ENCODE peak calls at places on chromosomes 4 and X, in four cellular contexts. F, T, N and D are unnamed samples.

GRCh38 chr4:64539234-64539849 is 130.1 kb upstream of the TECRL start:
- DNase-seq in N (peak; percentile 45), F (peak; percentile 43), T (no peak), D (peak; percentile 49)

GRCh38 chr4:165814256-165815010 is 58.6 kb upstream of the TLL1 start:
- DNase-seq in F (no peak), T (no peak), N (no peak), D (no peak)

GRCh38 chrX:123731987-123732678 is 719 bp downstream of the THOC2 start:
- DNase-seq in F (no peak), T (no peak), N (peak; percentile 28), D (no peak)

GRCh38 chr4:18722748-18723191 is 701.2 kb upstream of the LCORL start:
- DNase-seq in T (no peak), F (no peak), N (no peak), D (no peak)

GRCh38 chr4:170281027-170281426 is 191.3 kb upstream of the AADAT start:
- DNase-seq in F (no peak), T (no peak), N (no peak), D (no peak)

GRCh38 chr4:26028793-26029511 is 114.9 kb downstream of the SMIM20 start:
- DNase-seq in N (peak; percentile 76), F (peak; percentile 95), T (peak; percentile 47), D (peak; percentile 46)

GRCh38 chr4:24211821-24212220 is 322.0 kb upstream of the PPARGC1A start:
- DNase-seq in N (no peak), T (no peak), F (no peak), D (no peak)

GRCh38 chr4:153603258-153603657 is 80.8 kb upstream of the TLR2 start:
- DNase-seq in N (no peak), F (no peak), T (no peak), D (no peak)

GRCh38 chr4:124806403-124806802 is 93.9 kb upstream of the ANKRD50 start:
- DNase-seq in N (no peak), T (no peak), F (no peak), D (no peak)

GRCh38 chr4:158750379-158750778 is 18.4 kb upstream of the FNIP2 start:
- DNase-seq in F (no peak), T (no peak), N (no peak), D (no peak)

GRCh38 chr4:601612-602558 is 23.5 kb upstream of the PDE6B start:
- DNase-seq in F (no peak), N (no peak), T (no peak), D (no peak)
- H3K27me3 ChIP-seq in F (no peaks in the 10 kb centered on the region), N (no peaks in the 10 kb centered on the region), T (no peaks in the 10 kb centered on the region), D (no peaks in the 10 kb centered on the region)

GRCh38 chrX:151984328-151984727 is 9.9 kb upstream of the GABRE start:
- DNase-seq in F (no peak), T (no peak), N (no peak), D (no peak)

GRCh38 chrX:151985955-151986354 is 11.5 kb upstream of the GABRE start:
- DNase-seq in N (no peak), T (no peak), F (no peak), D (no peak)

GRCh38 chrX:151983186-151983585 is 8.7 kb upstream of the GABRE start:
- DNase-seq in F (no peak), T (no peak), N (no peak), D (no peak)

GRCh38 chrX:151985531-151985930 is 11.1 kb upstream of the GABRE start:
- DNase-seq in T (no peak), F (no peak), N (no peak), D (no peak)

GRCh38 chrX:151984891-151985290 is 10.4 kb upstream of the GABRE start:
- DNase-seq in F (no peak), N (no peak), T (no peak), D (no peak)
- H3K4me1 ChIP-seq in F (no peaks in the 10 kb centered on the region), N (no peaks in the 10 kb centered on the region), T (no peaks in the 10 kb centered on the region), D (no peaks in the 10 kb centered on the region)

GRCh38 chr4:16050669-16051068 is 33.2 kb downstream of the PROM1 start:
- DNase-seq in N (no peak), F (no peak), T (no peak), D (no peak)
- H3K27me3 ChIP-seq in N (no peaks in the 10 kb centered on the region), F (no peaks in the 10 kb centered on the region), T (no peaks in the 10 kb centered on the region), D (peaks cover 3% of the 10 kb centered on the region)

GRCh38 chrX:48918303-48918643 is 551 bp downstream of the PIM2 start:
- DNase-seq in N (no peak), F (no peak), T (no peak), D (no peak)

GRCh38 chrX:48917139-48917980 is 1.5 kb downstream of the PIM2 start:
- DNase-seq in F (peak; percentile 93), N (peak; percentile 91), T (peak; percentile 92), D (peak; percentile 85)

GRCh38 chrX:48913605-48914366 is 2.3 kb upstream of the SLC35A2 start:
- DNase-seq in F (no peak), N (no peak), T (no peak), D (no peak)

GRCh38 chrX:48911407-48912182 is at the start of gene SLC35A2:
- DNase-seq in N (peak; percentile 88), T (peak; percentile 90), F (peak; percentile 86), D (peak; percentile 80)

DNA sequence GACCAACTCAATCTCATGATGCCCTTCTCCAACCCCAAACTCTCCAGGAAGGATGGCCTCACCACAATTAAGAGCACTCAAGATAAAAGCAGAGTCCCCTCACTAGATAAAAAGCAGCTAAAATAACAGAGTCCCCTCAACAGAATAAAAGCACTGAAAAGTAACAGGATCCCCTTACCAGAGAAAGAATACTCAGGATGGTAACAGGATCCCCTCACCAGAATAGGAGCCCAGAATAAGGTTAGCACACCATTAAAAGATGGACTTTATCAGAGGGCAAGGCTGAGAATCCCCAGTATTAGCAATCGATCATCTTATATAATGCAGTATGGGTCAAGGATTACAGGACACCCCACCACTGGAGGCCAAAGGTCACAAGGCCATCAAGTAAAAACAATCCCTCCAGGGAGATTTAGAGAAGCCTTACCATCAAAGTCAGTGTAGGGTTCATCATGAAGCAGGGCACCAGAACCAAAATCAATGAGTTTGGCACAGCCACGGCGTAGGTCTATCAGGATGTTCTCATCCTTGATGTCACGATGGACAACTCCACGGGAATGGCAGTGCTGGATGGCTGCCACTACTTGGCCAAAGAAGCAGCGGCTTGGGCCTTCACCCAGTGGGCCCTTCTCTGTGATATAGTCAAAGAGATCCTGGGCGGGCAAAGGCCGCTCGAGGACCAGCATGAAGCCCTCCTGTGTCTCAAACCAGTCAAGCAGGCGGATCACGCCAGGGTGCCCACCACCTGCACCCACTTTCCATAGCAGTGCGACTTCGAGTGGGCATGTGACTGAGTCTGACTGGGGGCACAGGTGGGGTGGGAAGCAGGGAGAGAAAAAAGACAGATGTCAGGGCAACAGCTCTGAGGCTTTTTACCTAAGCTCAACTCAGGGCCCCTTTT is 3.4 kb upstream of the SLC35A2 start:
- DNase-seq in N (no peak), T (no peak), F (no peak), D (no peak)
- H3K4me1 ChIP-seq in N (peaks cover 2% of the 10 kb centered on the region), T (peaks cover 60% of the 10 kb centered on the region), F (peaks cover 1% of the 10 kb centered on the region), D (no peaks in the 10 kb centered on the region)

DNA sequence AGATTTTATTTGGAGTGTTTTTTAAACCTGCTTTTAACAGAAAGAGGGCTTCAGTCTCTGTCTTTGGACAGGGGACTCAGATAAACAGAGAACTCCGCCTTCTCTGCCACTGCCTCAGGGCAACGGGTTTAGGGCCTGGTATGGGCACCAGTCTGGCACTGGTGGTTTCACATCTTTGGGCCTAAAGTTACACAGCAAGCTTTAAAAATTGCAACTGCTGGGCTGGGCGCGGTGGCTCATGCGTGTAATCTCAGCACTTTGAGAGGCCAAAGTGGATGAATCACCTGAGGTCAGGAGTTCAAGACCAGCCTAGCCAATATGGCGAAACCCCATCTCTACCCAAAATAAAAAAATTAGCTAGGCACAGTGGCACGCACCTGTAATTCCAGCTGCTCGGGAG is 10.3 kb upstream of the NAT8L start:
- DNase-seq in T (no peak), N (no peak), F (no peak), D (no peak)
- H3K27me3 ChIP-seq in T (no peaks in the 10 kb centered on the region), N (peaks cover 21% of the 10 kb centered on the region), F (no peaks in the 10 kb centered on the region), D (peaks cover 13% of the 10 kb centered on the region)

GRCh38 chr4:3301450-3302163 is 8.8 kb downstream of the RGS12 start:
- DNase-seq in N (no peak), T (peak; percentile 47), F (no peak), D (no peak)
- H3K4me1 ChIP-seq in N (peaks cover 42% of the 10 kb centered on the region), T (peaks cover 55% of the 10 kb centered on the region), F (no peaks in the 10 kb centered on the region), D (no peaks in the 10 kb centered on the region)

GRCh38 chrX:107355533-107355932 is 93.9 kb upstream of the FRMPD3 start:
- DNase-seq in T (no peak), N (no peak), F (peak; percentile 59), D (no peak)
- H3K27me3 ChIP-seq in T (no peaks in the 10 kb centered on the region), N (no peaks in the 10 kb centered on the region), F (peaks cover 4% of the 10 kb centered on the region), D (no peaks in the 10 kb centered on the region)